ENCODE peak calls at places on chromosomes 5 and 9, in four cellular contexts. H is OCI-LY7, O is neuronal stem cell, A is fibroblast of lung. Y is an unnamed sample.

GRCh38 chr9:28073278-28073677 is 500.0 kb upstream of the C9orf72 start:
- DNase-seq in H (peak), O (peak), A (peak), Y (peak)

GRCh38 chr5:95379133-95379532 is 12.0 kb upstream of the FAM81B start:
- DNase-seq in H (no peak), O (no peak), A (no peak), Y (no peak)

GRCh38 chr5:130164966-130165365 is 260.7 kb downstream of the CHSY3 start:
- DNase-seq in H (no peak), O (no peak), A (peak), Y (no peak)

GRCh38 chr9:36831381-36832231 is 202.5 kb downstream of the PAX5 start:
- DNase-seq in H (peak), O (no peak), A (no peak), Y (no peak)

GRCh38 chr5:111792659-111793058 is 35.7 kb upstream of the NREP start:
- DNase-seq in H (no peak), O (no peak), A (peak), Y (no peak)

GRCh38 chr5:119288364-119289047 is 67.3 kb upstream of the TNFAIP8 start:
- DNase-seq in H (no peak), O (no peak), A (peak), Y (no peak)

GRCh38 chr5:470961-471749 is 28.2 kb downstream of the EXOC3 start:
- DNase-seq in H (no peak), O (no peak), A (no peak), Y (no peak)

GRCh38 chr5:145062280-145062679 is 772.9 kb downstream of the PRELID2 start:
- DNase-seq in H (no peak), O (no peak), A (peak), Y (no peak)

GRCh38 chr5:134130239-134130945 is 15.9 kb downstream of the TCF7 start:
- DNase-seq in H (no peak), O (no peak), A (no peak), Y (no peak)

GRCh38 chr5:90503596-90503995 is 25.8 kb downstream of the LYSMD3 start:
- DNase-seq in H (no peak), O (no peak), A (peak), Y (no peak)

GRCh38 chr5:107135391-107135790 is 535.3 kb downstream of the EFNA5 start:
- DNase-seq in H (no peak), O (no peak), A (peak), Y (no peak)

GRCh38 chr5:79840085-79840990 is 150.7 kb downstream of the CMYA5 start:
- DNase-seq in H (no peak), O (no peak), A (peak), Y (no peak)

GRCh38 chr5:53874409-53874808 is 314.0 kb downstream of the NDUFS4 start:
- DNase-seq in H (peak), O (no peak), A (peak), Y (peak)

GRCh38 chr9:4984171-4984570 is 901 bp upstream of the JAK2 start:
- DNase-seq in H (no peak), O (no peak), A (no peak), Y (no peak)

GRCh38 chr5:150262502-150262901 is 27.1 kb downstream of the CAMK2A start:
- DNase-seq in H (no peak), O (no peak), A (no peak), Y (no peak)

GRCh38 chr9:27491164-27491563 is 32.9 kb upstream of the IFNK start:
- DNase-seq in H (peak), O (no peak), A (peak), Y (no peak)

GRCh38 chr5:16066320-16066719 is 113.3 kb downstream of the MARCHF11 start:
- DNase-seq in H (no peak), O (no peak), A (no peak), Y (no peak)

GRCh38 chr5:165630211-165630866 is 2124.9 kb downstream of the MAT2B start:
- DNase-seq in H (peak), O (peak), A (peak), Y (peak)

GRCh38 chr5:1634337-1634661 is 110.5 kb upstream of the LPCAT1 start:
- DNase-seq in H (no peak), O (no peak), A (no peak), Y (peak)
- H2AFZ ChIP-seq in H (peak), O (peak), A (peak), Y (peak)

GRCh38 chr9:19101203-19101602 is 1.5 kb downstream of the HAUS6 start:
- DNase-seq in H (no peak), O (no peak), A (no peak), Y (no peak)

GRCh38 chr9:19102631-19103345 is at the start of gene HAUS6:
- DNase-seq in H (peak), O (peak), A (peak), Y (peak)

GRCh38 chr9:19102181-19102630 is 498 bp downstream of the HAUS6 start:
- DNase-seq in H (peak), O (no peak), A (no peak), Y (peak)

GRCh38 chr9:19108038-19108437 is 5.3 kb upstream of the HAUS6 start:
- DNase-seq in H (no peak), O (no peak), A (no peak), Y (no peak)

GRCh38 chr9:19104528-19105282 is 2.0 kb upstream of the HAUS6 start:
- DNase-seq in H (no peak), O (no peak), A (peak), Y (no peak)
- H2AFZ ChIP-seq in H (no peak), O (peak), A (no peak), Y (no peak)

GRCh38 chr5:115423051-115423450 is 121.5 kb downstream of the FEM1C start:
- DNase-seq in H (no peak), O (no peak), A (no peak), Y (no peak)

GRCh38 chr5:115417076-115417475 is 120.6 kb upstream of the CCDC112 start:
- DNase-seq in H (no peak), O (no peak), A (no peak), Y (no peak)

GRCh38 chr5:115418788-115419187 is 122.3 kb upstream of the CCDC112 start:
- DNase-seq in H (no peak), O (no peak), A (no peak), Y (no peak)

GRCh38 chr5:115423541-115423940 is 121.0 kb downstream of the FEM1C start:
- DNase-seq in H (no peak), O (no peak), A (no peak), Y (no peak)

DNA sequence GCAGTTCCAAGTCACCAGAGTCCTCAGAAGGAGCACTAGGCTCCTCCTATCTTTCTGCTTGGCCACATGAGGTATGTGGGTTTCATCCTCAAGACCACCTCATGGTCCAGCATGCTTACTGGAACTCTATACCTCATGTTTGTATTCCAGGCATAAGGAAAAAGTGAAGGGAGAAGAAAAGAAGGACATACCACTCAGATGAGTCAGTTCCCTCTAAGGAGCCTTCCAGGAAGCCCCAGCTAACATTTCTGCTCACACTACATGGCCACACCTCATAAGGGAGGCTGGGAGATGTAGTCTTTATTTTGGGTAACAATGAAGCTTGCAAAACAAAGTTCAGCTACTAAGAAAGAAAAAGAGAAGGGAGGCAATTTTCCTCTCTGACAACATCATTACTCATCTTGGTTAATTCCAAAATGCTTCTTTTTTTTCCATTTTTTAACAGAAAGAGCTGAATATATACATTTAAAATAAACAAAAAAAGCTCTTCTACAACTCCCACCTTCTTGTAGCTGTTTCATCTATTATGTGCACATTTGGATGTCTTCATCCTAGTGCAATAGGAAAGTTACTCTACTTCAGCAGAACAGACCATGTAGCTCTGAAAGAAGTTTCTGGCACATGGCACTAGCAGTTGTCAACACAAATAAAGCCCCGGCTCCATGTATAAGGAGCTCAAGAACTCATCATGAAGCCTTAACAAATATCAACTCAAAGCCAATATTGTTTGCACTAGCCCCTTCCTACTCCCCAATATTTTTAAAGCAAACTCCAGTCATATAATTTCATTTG is 123.5 kb upstream of the CCDC112 start:
- DNase-seq in H (no peak), O (no peak), A (peak), Y (no peak)
- H2AFZ ChIP-seq in H (no peak), O (peak), A (no peak), Y (peak)

GRCh38 chr5:10333154-10334006 is 20.1 kb upstream of the MARCHF6 start:
- DNase-seq in H (no peak), O (no peak), A (peak), Y (peak)
- H2AFZ ChIP-seq in H (no peak), O (peak), A (peak), Y (peak)

GRCh38 chr5:40685952-40686351 is 6.2 kb downstream of the PTGER4 start:
- DNase-seq in H (no peak), O (no peak), A (no peak), Y (no peak)
- H2AFZ ChIP-seq in H (no peak), O (no peak), A (no peak), Y (no peak)

GRCh38 chr9:113588242-113588810 is 124.8 kb downstream of the RGS3 start:
- DNase-seq in H (no peak), O (no peak), A (no peak), Y (no peak)
- H2AFZ ChIP-seq in H (no peak), O (peak), A (no peak), Y (no peak)

GRCh38 chr5:157592594-157592993 is 17.0 kb upstream of the ADAM19 start:
- DNase-seq in H (peak), O (no peak), A (no peak), Y (no peak)
- H2AFZ ChIP-seq in H (peak), O (no peak), A (peak), Y (no peak)

GRCh38 chr9:107480386-107480789 is 9.2 kb downstream of the KLF4 start:
- DNase-seq in H (no peak), O (no peak), A (peak), Y (no peak)
- H2AFZ ChIP-seq in H (no peak), O (no peak), A (no peak), Y (peak)

GRCh38 chr9:138074516-138074915 is 196.9 kb downstream of the CACNA1B start:
- DNase-seq in H (no peak), O (no peak), A (no peak), Y (peak)
- H2AFZ ChIP-seq in H (no peak), O (no peak), A (no peak), Y (no peak)

Y was measured in SK-N-SH.